ENCODE peak calls at places on chromosomes 6 and 20, in six cellular contexts. Z is endothelial cell of umbilical vein, G is A549, I is K562, U is GM12878, P is HepG2. R is an unnamed sample.

GRCh38 chr20:34367155-34367554 is 4.1 kb downstream of the ITCH start:
- DNase-seq in Z (no peak), G (no peak), I (no peak), U (no peak), P (no peak), R (no peak)

GRCh38 chr20:7985916-7986315 is 33.6 kb downstream of the TMX4 start:
- DNase-seq in Z (no peak), G (no peak), I (no peak), U (no peak), P (no peak), R (no peak)

GRCh38 chr6:13488015-13488895 is 855 bp upstream of the GFOD1 start:
- DNase-seq in Z (peak), G (no peak), I (no peak), U (no peak), P (no peak), R (peak)

GRCh38 chr20:19868383-19868782 is 110.3 kb downstream of the RIN2 start:
- DNase-seq in Z (no peak), G (no peak), I (no peak), U (no peak), P (no peak), R (peak)

GRCh38 chr20:858011-858410 is 24.5 kb downstream of the FAM110A start:
- DNase-seq in Z (no peak), G (no peak), I (no peak), U (no peak), P (no peak), R (no peak)

GRCh38 chr20:52992632-52993031 is 20.5 kb downstream of the TSHZ2 start:
- DNase-seq in Z (no peak), G (no peak), I (no peak), U (no peak), P (no peak), R (no peak)

GRCh38 chr20:15951711-15952110 is 621.5 kb downstream of the KIF16B start:
- DNase-seq in Z (no peak), G (no peak), I (no peak), U (no peak), P (no peak), R (no peak)

GRCh38 chr6:307065-307814 is 15.0 kb downstream of the DUSP22 start:
- DNase-seq in Z (no peak), G (no peak), I (no peak), U (no peak), P (no peak), R (no peak)

GRCh38 chr6:70411948-70412796 is 1.1 kb upstream of the FAM135A start:
- DNase-seq in Z (no peak), G (no peak), I (no peak), U (no peak), P (no peak), R (no peak)

GRCh38 chr6:33112148-33112547 is 36.4 kb downstream of the HLA-DPB1 start:
- DNase-seq in Z (peak), G (peak), I (peak), U (peak), P (peak), R (peak)

GRCh38 chr6:20569000-20569610 is 34.8 kb downstream of the CDKAL1 start:
- DNase-seq in Z (no peak), G (no peak), I (no peak), U (no peak), P (no peak), R (no peak)

GRCh38 chr6:158660331-158660730 is 10.5 kb downstream of the SYTL3 start:
- DNase-seq in Z (no peak), G (peak), I (peak), U (no peak), P (no peak), R (peak)

GRCh38 chr6:125637207-125637606 is 112.2 kb upstream of the HEY2 start:
- DNase-seq in Z (no peak), G (no peak), I (no peak), U (no peak), P (no peak), R (no peak)

GRCh38 chr20:36497856-36498255 is 43.5 kb upstream of the MYL9 start:
- DNase-seq in Z (no peak), G (no peak), I (no peak), U (no peak), P (no peak), R (no peak)

GRCh38 chr6:169804427-169804826 is 53.0 kb downstream of the ERMARD start:
- DNase-seq in Z (no peak), G (no peak), I (no peak), U (no peak), P (no peak), R (peak)

GRCh38 chr20:294602-295001 is 2.8 kb upstream of the ZCCHC3 start:
- DNase-seq in Z (no peak), G (no peak), I (no peak), U (no peak), P (no peak), R (no peak)

GRCh38 chr20:62770111-62770910 is 26.0 kb upstream of the MRGBP start:
- DNase-seq in Z (no peak), G (no peak), I (no peak), U (no peak), P (no peak), R (no peak)

GRCh38 chr6:14767176-14767575 is 478.7 kb upstream of the JARID2 start:
- DNase-seq in Z (no peak), G (no peak), I (no peak), U (no peak), P (no peak), R (no peak)

GRCh38 chr20:10093087-10093591 is 58.4 kb downstream of the ANKEF1 start:
- DNase-seq in Z (no peak), G (peak), I (no peak), U (no peak), P (no peak), R (no peak)

GRCh38 chr6:139394027-139394649 is 19.7 kb upstream of the CITED2 start:
- DNase-seq in Z (no peak), G (no peak), I (no peak), U (no peak), P (no peak), R (no peak)

GRCh38 chr6:153231048-153231635 is 100.1 kb upstream of the RGS17 start:
- DNase-seq in Z (peak), G (peak), I (no peak), U (no peak), P (peak), R (peak)

GRCh38 chr20:13105864-13106457 is 97.2 kb downstream of the SPTLC3 start:
- DNase-seq in Z (peak), G (peak), I (peak), U (no peak), P (peak), R (peak)

GRCh38 chr6:170091000-170091638 is 199.8 kb downstream of the DLL1 start:
- DNase-seq in Z (no peak), G (no peak), I (no peak), U (no peak), P (no peak), R (no peak)

GRCh38 chr20:63274381-63275228 is 2.0 kb downstream of the ARFGAP1 start:
- DNase-seq in Z (no peak), G (no peak), I (no peak), U (no peak), P (no peak), R (no peak)

DNA sequence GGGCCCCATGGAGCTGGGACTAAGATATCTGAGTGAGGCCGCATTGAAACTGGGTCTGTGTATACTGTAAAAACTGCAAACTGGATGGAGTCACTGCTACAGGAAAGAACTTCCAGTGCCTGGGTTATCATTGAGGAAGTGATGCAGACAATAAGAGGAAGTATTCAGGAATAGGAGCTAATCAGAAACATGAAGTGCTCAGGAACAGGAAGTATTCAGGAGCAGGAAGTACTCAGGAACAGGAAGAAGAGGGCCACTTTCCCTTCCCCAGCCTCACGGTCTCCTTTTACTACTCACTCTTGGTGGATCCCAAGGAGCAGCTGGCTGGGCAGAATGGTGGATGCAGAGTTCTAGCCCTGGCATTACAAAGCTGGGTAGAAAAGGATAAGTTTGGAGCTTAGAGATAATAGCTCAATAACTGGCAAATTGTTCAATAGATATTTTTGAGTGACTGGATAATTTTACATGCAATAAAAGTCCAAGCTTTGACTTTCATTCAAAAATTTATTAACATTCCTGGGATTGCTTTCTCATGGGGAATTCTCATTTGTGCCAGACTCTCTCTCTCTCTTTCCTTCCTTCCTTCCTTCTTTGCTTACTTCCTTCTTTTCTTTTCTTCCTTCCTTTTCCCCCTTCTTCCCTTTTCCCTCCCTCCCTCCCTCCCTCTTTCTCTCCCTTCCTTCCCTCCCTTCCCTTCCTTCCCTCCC is 82.2 kb upstream of the PAX1 start:
- DNase-seq in Z (no peak), G (no peak), I (no peak), U (no peak), P (no peak), R (peak)
- TF ChIP-seq MYC in Z (no peak), G (no peak), I (no peak), U (no peak), P (no peak), R (no peak)

GRCh38 chr20:40467703-40468411 is 221.2 kb downstream of the MAFB start:
- DNase-seq in Z (no peak), G (no peak), I (no peak), U (no peak), P (no peak), R (no peak)

GRCh38 chr20:40464731-40465208 is 224.3 kb downstream of the MAFB start:
- DNase-seq in Z (no peak), G (no peak), I (no peak), U (no peak), P (no peak), R (no peak)

GRCh38 chr20:40470313-40471260 is 218.4 kb downstream of the MAFB start:
- DNase-seq in Z (no peak), G (no peak), I (no peak), U (no peak), P (no peak), R (peak)

GRCh38 chr20:40468759-40469158 is 220.3 kb downstream of the MAFB start:
- DNase-seq in Z (no peak), G (no peak), I (no peak), U (no peak), P (no peak), R (no peak)

GRCh38 chr20:40467014-40467413 is 222.0 kb downstream of the MAFB start:
- DNase-seq in Z (no peak), G (no peak), I (no peak), U (no peak), P (no peak), R (peak)
- TF ChIP-seq MYC in Z (no peak), G (no peak), I (no peak), U (no peak), P (no peak), R (no peak)

GRCh38 chr6:130600880-130601341 is 226.3 kb upstream of the SMLR1 start:
- DNase-seq in Z (peak), G (no peak), I (no peak), U (no peak), P (no peak), R (no peak)
- TF ChIP-seq MYC in Z (no peak), G (no peak), I (no peak), U (no peak), P (no peak), R (no peak)

GRCh38 chr6:5898563-5898962 is 108.2 kb downstream of the NRN1 start:
- DNase-seq in Z (no peak), G (no peak), I (peak), U (no peak), P (no peak), R (no peak)
- TF ChIP-seq MYC in Z (no peak), G (no peak), I (no peak), U (no peak), P (no peak), R (no peak)

DNA sequence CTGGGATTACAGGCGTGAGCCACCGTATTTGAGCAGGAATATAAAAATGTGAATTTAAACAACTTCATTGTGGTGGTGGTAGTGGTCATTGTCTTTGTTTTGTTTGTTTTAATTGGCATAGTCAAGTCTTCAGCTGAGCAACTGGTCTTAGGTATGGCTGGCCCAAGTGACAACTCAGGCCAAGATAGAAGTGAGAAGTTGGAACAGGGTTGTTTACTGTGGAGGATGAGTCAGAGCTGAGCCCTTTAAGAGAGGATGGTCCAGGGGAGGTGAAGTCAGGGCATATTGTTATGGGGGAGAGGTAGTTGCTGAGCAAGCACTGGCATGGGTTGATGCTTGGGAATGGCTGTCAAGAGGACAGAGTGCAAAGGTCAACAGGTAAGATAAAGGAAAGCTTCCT is 308.2 kb downstream of the FARS2 start:
- DNase-seq in Z (no peak), G (no peak), I (no peak), U (no peak), P (no peak), R (no peak)
- TF ChIP-seq MYC in Z (no peak), G (no peak), I (no peak), U (no peak), P (no peak), R (no peak)

GRCh38 chr6:96789871-96790270 is 47.4 kb downstream of the GPR63 start:
- DNase-seq in Z (no peak), G (no peak), I (no peak), U (no peak), P (no peak), R (no peak)
- TF ChIP-seq MYC in Z (no peak), G (no peak), I (no peak), U (no peak), P (no peak), R (no peak)

GRCh38 chr6:112116215-112116614 is 28.8 kb downstream of the FAM229B start:
- DNase-seq in Z (no peak), G (no peak), I (no peak), U (no peak), P (peak), R (no peak)

GRCh38 chr6:112113918-112114317 is 26.5 kb downstream of the FAM229B start:
- DNase-seq in Z (no peak), G (no peak), I (no peak), U (no peak), P (no peak), R (no peak)

GRCh38 chr6:112114577-112115223 is 27.3 kb downstream of the FAM229B start:
- DNase-seq in Z (no peak), G (no peak), I (no peak), U (no peak), P (no peak), R (no peak)

GRCh38 chr6:112118034-112118433 is 30.6 kb downstream of the FAM229B start:
- DNase-seq in Z (no peak), G (no peak), I (no peak), U (no peak), P (no peak), R (no peak)

GRCh38 chr6:112117554-112117953 is 30.2 kb downstream of the FAM229B start:
- DNase-seq in Z (peak), G (peak), I (peak), U (no peak), P (no peak), R (peak)
- TF ChIP-seq MYC in Z (no peak), G (no peak), I (no peak), U (no peak), P (no peak), R (no peak)

GRCh38 chr20:50146214-50146613 is 7.3 kb downstream of the PEDS1 start:
- DNase-seq in Z (no peak), G (no peak), I (no peak), U (no peak), P (no peak), R (no peak)

GRCh38 chr20:50142812-50143211 is 10.7 kb downstream of the PEDS1 start:
- DNase-seq in Z (no peak), G (no peak), I (no peak), U (no peak), P (no peak), R (no peak)

GRCh38 chr20:50141811-50142561 is 11.5 kb downstream of the PEDS1 start:
- DNase-seq in Z (peak), G (no peak), I (no peak), U (no peak), P (no peak), R (no peak)

GRCh38 chr20:50146732-50147662 is 6.5 kb downstream of the PEDS1 start:
- DNase-seq in Z (peak), G (no peak), I (peak), U (peak), P (no peak), R (peak)

GRCh38 chr20:50144362-50144761 is 9.2 kb downstream of the PEDS1 start:
- DNase-seq in Z (peak), G (peak), I (no peak), U (no peak), P (peak), R (peak)
- TF ChIP-seq MYC in Z (no peak), G (peak), I (no peak), U (no peak), P (no peak), R (peak)